ENCODE peak calls at places on chromosome 21, in six cellular contexts. I is GM23248, H is IMR-90, V is endothelial cell of umbilical vein, J is trophoblast cell, A is neuronal stem cell. T is an unnamed sample. For H3K9me3, the result is how much of the 10 kb centered on the place peaks cover.

GRCh38 chr21:33975548-33976081 is 60.0 kb upstream of the ATP5PO start:
- DNase-seq in A (no peak), I (peak), H (peak), J (peak), V (no peak), T (peak)

GRCh38 chr21:44010429-44010828 is 1.7 kb upstream of the TRAPPC10 start:
- DNase-seq in V (no peak), H (no peak), J (no peak), I (no peak), A (no peak), T (no peak)

GRCh38 chr21:38567577-38568360 is 69.5 kb upstream of the ERG start:
- DNase-seq in V (no peak), A (peak), H (peak), I (peak), J (no peak), T (no peak)

GRCh38 chr21:15063821-15064575 is 802 bp downstream of the NRIP1 start:
- DNase-seq in V (no peak), J (no peak), H (no peak), A (no peak), I (peak), T (no peak)

GRCh38 chr21:44989538-44989888 is 49.7 kb downstream of the SLX9 start:
- DNase-seq in V (peak), H (peak), A (no peak), J (no peak), I (no peak), T (no peak)

GRCh38 chr21:43937898-43938309 is 72.9 kb downstream of the AGPAT3 start:
- DNase-seq in A (no peak), J (no peak), V (no peak), I (no peak), H (no peak), T (no peak)

GRCh38 chr21:43331962-43332458 is 94.9 kb downstream of the SIK1 start:
- DNase-seq in A (no peak), I (peak), J (no peak), V (peak), H (peak), T (no peak)

GRCh38 chr21:33543505-33544129 is 779 bp downstream of the SON start:
- DNase-seq in J (peak), V (peak), I (peak), H (no peak), A (no peak), T (no peak)

GRCh38 chr21:25556087-25556486 is 51.2 kb downstream of the MRPL39 start:
- DNase-seq in A (no peak), V (no peak), I (peak), H (no peak), J (no peak), T (no peak)

GRCh38 chr21:45039309-45040113 is 34.9 kb upstream of the ADARB1 start:
- DNase-seq in V (no peak), A (no peak), J (no peak), I (no peak), H (no peak), T (no peak)

GRCh38 chr21:14523234-14523633 is 22.9 kb downstream of the SAMSN1 start:
- DNase-seq in H (no peak), A (no peak), V (no peak), I (no peak), J (no peak), T (no peak)

GRCh38 chr21:31316488-31317169 is 27.4 kb downstream of the TIAM1 start:
- DNase-seq in A (no peak), V (no peak), I (peak), H (peak), J (peak), T (no peak)

GRCh38 chr21:44801468-44802395 is at the start of gene UBE2G2:
- DNase-seq in H (peak), A (peak), V (peak), I (peak), J (peak), T (no peak)

GRCh38 chr21:31444061-31444460 is 100.0 kb upstream of the TIAM1 start:
- DNase-seq in A (no peak), J (no peak), I (peak), H (peak), V (no peak), T (no peak)

GRCh38 chr21:25409992-25410391 is 197.3 kb downstream of the MRPL39 start:
- DNase-seq in I (no peak), A (no peak), V (no peak), H (no peak), J (no peak), T (no peak)

GRCh38 chr21:43881283-43881682 is 16.3 kb downstream of the AGPAT3 start:
- DNase-seq in I (no peak), V (no peak), J (no peak), H (no peak), A (no peak), T (no peak)

GRCh38 chr21:31273278-31273677 is 70.8 kb downstream of the TIAM1 start:
- DNase-seq in I (no peak), A (no peak), V (no peak), H (no peak), J (no peak), T (no peak)

GRCh38 chr21:31220567-31220966 is 123.5 kb downstream of the TIAM1 start:
- DNase-seq in I (peak), V (no peak), H (peak), A (peak), J (no peak), T (peak)

GRCh38 chr21:27570306-27570868 is 603.5 kb upstream of the ADAMTS5 start:
- DNase-seq in V (peak), J (peak), H (peak), I (peak), A (no peak), T (peak)

GRCh38 chr21:20004353-20004752 is 993.9 kb upstream of the NCAM2 start:
- DNase-seq in I (no peak), J (no peak), A (no peak), V (peak), H (no peak), T (no peak)

GRCh38 chr21:43343095-43343991 is 83.6 kb downstream of the SIK1 start:
- DNase-seq in J (peak), I (no peak), V (no peak), A (no peak), H (no peak), T (no peak)

GRCh38 chr21:26717146-26717739 is 128.0 kb downstream of the ADAMTS1 start:
- DNase-seq in H (peak), V (peak), A (no peak), I (peak), J (no peak), T (no peak)

GRCh38 chr21:32612999-32613337 is 791 bp upstream of the CFAP298 start:
- DNase-seq in I (no peak), J (peak), V (no peak), A (no peak), H (no peak), T (no peak)

GRCh38 chr21:31257265-31257664 is 86.8 kb downstream of the TIAM1 start:
- DNase-seq in I (no peak), J (no peak), V (no peak), A (no peak), H (no peak), T (no peak)

GRCh38 chr21:43778469-43779335 is 2.6 kb upstream of the CSTB start:
- DNase-seq in H (peak), I (no peak), A (no peak), V (no peak), J (no peak), T (no peak)

GRCh38 chr21:32578107-32578691 is 7.1 kb downstream of the TCP10L start:
- DNase-seq in H (peak), J (no peak), I (peak), A (no peak), V (peak), T (no peak)

GRCh38 chr21:21860888-21861287 is 862.7 kb downstream of the NCAM2 start:
- DNase-seq in A (no peak), I (peak), V (no peak), H (peak), J (no peak), T (no peak)

GRCh38 chr21:46054447-46054846 is 43.5 kb upstream of the COL6A2 start:
- DNase-seq in I (peak), J (no peak), H (peak), V (no peak), A (no peak), T (no peak)

GRCh38 chr21:46051821-46052675 is 45.9 kb upstream of the COL6A2 start:
- DNase-seq in A (no peak), H (no peak), I (peak), J (no peak), V (no peak), T (no peak)

GRCh38 chr21:46051379-46051770 is 46.5 kb upstream of the COL6A2 start:
- DNase-seq in J (no peak), I (no peak), H (no peak), A (no peak), V (no peak), T (no peak)

GRCh38 chr21:46054031-46054430 is 43.9 kb upstream of the COL6A2 start:
- DNase-seq in A (no peak), J (no peak), H (no peak), I (peak), V (no peak), T (no peak)

DNA sequence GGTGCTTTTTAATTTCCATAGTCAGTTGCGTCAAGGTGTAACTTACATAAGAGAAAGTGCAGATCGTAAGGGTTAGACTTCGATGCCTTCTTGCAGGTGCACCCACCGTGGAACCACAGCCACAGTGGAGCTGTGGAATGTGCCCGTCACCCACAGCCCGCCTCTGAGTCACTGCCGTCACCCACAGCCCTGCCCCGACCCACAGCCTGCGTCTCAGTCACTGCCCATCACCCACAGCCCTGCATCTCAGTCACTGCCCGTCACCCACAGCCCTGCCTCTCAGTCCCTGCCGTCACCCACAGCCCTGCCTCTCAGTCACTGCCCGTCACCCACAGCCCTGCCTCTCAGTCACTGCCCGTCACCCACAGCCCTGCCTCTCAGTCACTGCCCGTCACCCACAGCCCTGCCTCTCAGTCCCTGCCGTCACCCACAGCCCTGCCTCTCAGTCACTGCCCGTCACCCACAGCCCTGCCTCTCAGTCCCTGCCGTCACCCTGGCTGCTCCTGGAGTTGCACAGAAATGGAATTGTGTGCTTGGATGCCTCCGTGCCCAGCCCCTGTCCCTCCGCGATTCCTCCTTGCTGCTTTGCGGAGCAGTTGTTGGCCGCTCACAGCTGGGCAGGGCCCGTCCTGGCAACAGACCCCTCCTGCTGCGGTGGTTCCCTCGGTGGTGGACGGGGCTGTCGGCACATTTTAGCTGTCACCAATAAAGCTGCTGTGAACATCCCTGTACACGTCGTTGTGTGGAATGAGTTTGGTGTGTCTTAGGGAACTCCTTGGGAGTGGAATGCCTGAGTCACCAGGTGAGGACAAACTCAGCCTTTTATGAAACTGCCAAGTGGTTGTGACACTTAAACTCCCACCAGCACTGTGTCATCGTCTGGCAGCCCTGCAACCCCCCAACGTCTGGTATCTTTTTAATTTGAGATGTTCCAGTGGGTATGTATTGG is 44.9 kb upstream of the COL6A2 start:
- DNase-seq in J (peak), V (no peak), H (peak), A (no peak), I (peak), T (no peak)
- H3K9ac ChIP-seq in J (no peak), V (no peak), H (peak), A (no peak), I (peak), T (no peak)

GRCh38 chr21:9772348-9772672 is 749.1 kb upstream of the TPTE start:
- DNase-seq in I (no peak), A (no peak), H (no peak), J (no peak), V (no peak), T (no peak)
- H3K9me3 ChIP-seq in I (under half), A (under half), H (half or more), J (under half), V (under half), T (under half)

GRCh38 chr21:41951876-41952567 is 1.8 kb downstream of the C2CD2 start:
- DNase-seq in J (no peak), I (no peak), A (no peak), H (no peak), V (no peak), T (no peak)
- H3K4me3 ChIP-seq in J (no peak), I (peak), A (peak), H (peak), V (no peak), T (peak)

GRCh38 chr21:35048183-35048601 is 910 bp downstream of the RUNX1 start:
- DNase-seq in H (no peak), J (peak), I (peak), A (no peak), V (no peak), T (no peak)

GRCh38 chr21:35048706-35049617 is at the start of gene RUNX1:
- DNase-seq in A (no peak), H (peak), J (peak), I (peak), V (peak), T (no peak)

GRCh38 chr21:35051287-35051818 is 2.3 kb upstream of the RUNX1 start:
- DNase-seq in V (peak), J (peak), H (peak), A (peak), I (peak), T (no peak)

GRCh38 chr21:35052786-35053185 is 3.7 kb upstream of the RUNX1 start:
- DNase-seq in A (no peak), I (no peak), V (no peak), H (no peak), J (no peak), T (no peak)

GRCh38 chr21:35050348-35051286 is 1.5 kb upstream of the RUNX1 start:
- DNase-seq in I (peak), V (no peak), H (peak), A (no peak), J (no peak), T (no peak)
- H3K9ac ChIP-seq in I (peak), V (no peak), H (no peak), A (no peak), J (no peak), T (no peak)

GRCh38 chr21:40757366-40757765 is 89.6 kb downstream of the DSCAM start:
- DNase-seq in I (no peak), V (no peak), A (no peak), H (no peak), J (no peak), T (no peak)
- H3K9me3 ChIP-seq in I (under half), V (under half), A (under half), H (under half), J (under half), T (under half)

GRCh38 chr21:17730782-17731181 is 88.4 kb downstream of the C21orf91 start:
- DNase-seq in A (no peak), I (peak), H (no peak), J (no peak), V (peak), T (no peak)
- H3K4me3 ChIP-seq in A (no peak), I (no peak), H (no peak), J (no peak), V (no peak), T (no peak)

DNA sequence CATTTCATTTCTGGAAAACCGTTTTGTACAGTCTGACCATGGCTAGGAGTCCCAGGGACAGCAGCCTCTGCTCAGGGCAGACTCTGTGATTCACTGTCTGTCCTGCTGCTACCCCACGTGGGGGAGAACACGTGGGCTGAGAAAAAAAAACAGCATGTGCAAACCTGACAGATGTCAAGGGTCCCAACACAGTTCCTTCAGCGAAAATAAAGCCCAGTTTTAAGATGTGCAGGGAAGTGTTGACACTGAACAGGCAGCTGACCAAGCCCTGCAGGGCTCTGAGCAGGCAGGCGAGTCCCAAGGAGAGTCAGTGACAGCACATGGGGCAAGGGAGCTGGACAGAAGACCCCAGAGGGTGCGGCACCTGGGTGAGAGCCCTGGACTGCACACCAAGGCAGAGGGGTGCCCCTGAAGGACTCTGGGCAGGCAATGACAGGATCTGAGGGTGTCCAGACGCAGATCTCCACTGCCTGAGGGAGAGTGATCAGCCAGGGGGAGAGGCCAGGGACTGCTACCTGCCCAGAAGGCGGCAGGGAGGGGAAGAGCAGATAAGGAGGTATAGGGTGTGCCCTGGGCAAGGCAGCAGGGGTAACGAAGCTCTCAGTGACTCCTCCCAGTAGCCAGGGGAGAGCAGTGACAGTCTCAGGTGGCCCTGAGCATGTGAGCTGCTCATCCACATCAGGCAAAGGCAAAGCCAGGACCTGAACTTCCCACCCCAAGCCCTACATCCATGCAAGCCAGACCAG is 5.1 kb upstream of the SPATC1L start:
- DNase-seq in J (no peak), A (no peak), H (peak), V (peak), I (peak), T (no peak)
- H3K9ac ChIP-seq in J (no peak), A (no peak), H (no peak), V (peak), I (peak), T (peak)

DNA sequence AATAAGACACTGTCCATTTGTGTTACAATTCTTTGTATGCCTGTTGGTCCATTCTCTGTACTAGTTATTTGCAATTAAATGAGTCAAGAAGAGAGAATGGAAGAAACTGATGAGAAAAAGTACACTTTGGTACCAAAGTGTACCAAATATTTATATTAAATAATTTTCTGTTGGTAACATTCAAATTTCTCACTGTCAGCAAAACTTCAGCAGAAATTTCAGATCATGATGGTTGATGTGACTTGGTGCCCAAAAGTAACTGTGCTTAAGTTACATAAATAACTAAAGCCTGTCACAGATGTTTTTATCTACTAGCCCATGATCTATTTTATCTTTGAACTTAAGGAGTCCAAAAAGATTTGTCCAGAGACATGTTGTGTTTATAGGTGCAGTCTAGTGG is 274.4 kb upstream of the CXADR start:
- DNase-seq in A (no peak), V (no peak), I (no peak), J (no peak), H (no peak), T (no peak)
- H3K9me3 ChIP-seq in A (under half), V (under half), I (under half), J (under half), H (under half), T (under half)

GRCh38 chr21:36511484-36512227 is 31.7 kb upstream of the CLDN14 start:
- DNase-seq in H (peak), I (peak), A (no peak), V (peak), J (no peak), T (no peak)
- H3K4me3 ChIP-seq in H (no peak), I (no peak), A (no peak), V (no peak), J (no peak), T (no peak)

GRCh38 chr21:16280731-16281130 is 550.9 kb downstream of the USP25 start:
- DNase-seq in I (peak), A (no peak), J (no peak), V (peak), H (no peak), T (no peak)
- H3K9ac ChIP-seq in I (peak), A (no peak), J (no peak), V (peak), H (no peak), T (no peak)

T was measured in keratinocyte.